ENCODE peak calls at places on chromosomes 13 and 19, in ten cellular contexts. J is HCT116, P is GM23248, L is PC-3, W is GM23338, Y is hepatocyte, T is OCI-LY7, S is SK-N-SH, O is Karpas-422, M is MM.1S. Z is an unnamed sample.

GRCh38 chr19:31658993-31659896 is 310.0 kb upstream of the TSHZ3 start:
- DNase-seq in J (no peak), P (no peak), L (no peak), W (no peak), Y (no peak), T (no peak), S (no peak), O (no peak), M (no peak), Z (no peak)

GRCh38 chr19:48967346-48968178 is 2.5 kb downstream of the FTL start:
- DNase-seq in J (no peak), P (peak; percentile 58), L (no peak), W (no peak), Y (peak; percentile 71), T (no peak), S (no peak), O (peak; percentile 92), M (no peak), Z (no peak)

GRCh38 chr13:67228909-67229308 is 1.2 kb downstream of the PCDH9 start:
- DNase-seq in J (no peak), P (peak; percentile 5), L (no peak), W (no peak), Y (no peak), T (peak; percentile 30), S (no peak), O (no peak), M (no peak), Z (no peak)

GRCh38 chr19:40033989-40034560 is 22.0 kb downstream of the ZNF780B start:
- DNase-seq in J (no peak), P (no peak), L (no peak), W (no peak), Y (no peak), T (no peak), S (no peak), O (no peak), M (no peak), Z (no peak)

GRCh38 chr13:31035162-31035951 is 102.9 kb downstream of the TEX26 start:
- DNase-seq in J (no peak), P (peak; percentile 60), L (no peak), W (no peak), Y (no peak), T (no peak), S (peak; percentile 62), O (no peak), M (no peak), Z (no peak)

GRCh38 chr19:49387936-49388372 is at the start of gene KASH5:
- DNase-seq in J (no peak), P (no peak), L (peak; percentile 42), W (peak; percentile 62), Y (no peak), T (peak; percentile 98), S (peak; percentile 87), O (no peak), M (peak; percentile 89), Z (peak; percentile 59)

GRCh38 chr19:50328257-50329145 is 676 bp downstream of the KCNC3 start:
- DNase-seq in J (no peak), P (peak; percentile 55), L (peak; percentile 39), W (peak; percentile 64), Y (peak; percentile 46), T (peak; percentile 65), S (peak; percentile 55), O (peak; percentile 82), M (no peak), Z (no peak)

GRCh38 chr19:3683866-3684816 is 16.1 kb downstream of the PIP5K1C start:
- DNase-seq in J (no peak), P (no peak), L (no peak), W (no peak), Y (no peak), T (no peak), S (no peak), O (no peak), M (no peak), Z (no peak)

GRCh38 chr19:42078058-42078457 is 2.1 kb downstream of the ZNF574 start:
- DNase-seq in J (no peak), P (no peak), L (no peak), W (no peak), Y (no peak), T (no peak), S (no peak), O (no peak), M (no peak), Z (no peak)

GRCh38 chr19:42075364-42075615 is 676 bp upstream of the ZNF574 start:
- DNase-seq in J (no peak), P (no peak), L (no peak), W (no peak), Y (no peak), T (no peak), S (no peak), O (no peak), M (no peak), Z (no peak)

GRCh38 chr19:42076375-42076944 is 494 bp downstream of the ZNF574 start:
- DNase-seq in J (no peak), P (no peak), L (peak; percentile 4), W (peak; percentile 65), Y (no peak), T (peak; percentile 65), S (no peak), O (peak; percentile 91), M (no peak), Z (no peak)

GRCh38 chr19:42075616-42076374 is at the start of gene ZNF574:
- DNase-seq in J (peak; percentile 99), P (peak; percentile 100), L (peak; percentile 98), W (peak; percentile 100), Y (peak; percentile 100), T (peak; percentile 100), S (peak; percentile 97), O (peak; percentile 100), M (peak; percentile 100), Z (peak; percentile 98)

DNA sequence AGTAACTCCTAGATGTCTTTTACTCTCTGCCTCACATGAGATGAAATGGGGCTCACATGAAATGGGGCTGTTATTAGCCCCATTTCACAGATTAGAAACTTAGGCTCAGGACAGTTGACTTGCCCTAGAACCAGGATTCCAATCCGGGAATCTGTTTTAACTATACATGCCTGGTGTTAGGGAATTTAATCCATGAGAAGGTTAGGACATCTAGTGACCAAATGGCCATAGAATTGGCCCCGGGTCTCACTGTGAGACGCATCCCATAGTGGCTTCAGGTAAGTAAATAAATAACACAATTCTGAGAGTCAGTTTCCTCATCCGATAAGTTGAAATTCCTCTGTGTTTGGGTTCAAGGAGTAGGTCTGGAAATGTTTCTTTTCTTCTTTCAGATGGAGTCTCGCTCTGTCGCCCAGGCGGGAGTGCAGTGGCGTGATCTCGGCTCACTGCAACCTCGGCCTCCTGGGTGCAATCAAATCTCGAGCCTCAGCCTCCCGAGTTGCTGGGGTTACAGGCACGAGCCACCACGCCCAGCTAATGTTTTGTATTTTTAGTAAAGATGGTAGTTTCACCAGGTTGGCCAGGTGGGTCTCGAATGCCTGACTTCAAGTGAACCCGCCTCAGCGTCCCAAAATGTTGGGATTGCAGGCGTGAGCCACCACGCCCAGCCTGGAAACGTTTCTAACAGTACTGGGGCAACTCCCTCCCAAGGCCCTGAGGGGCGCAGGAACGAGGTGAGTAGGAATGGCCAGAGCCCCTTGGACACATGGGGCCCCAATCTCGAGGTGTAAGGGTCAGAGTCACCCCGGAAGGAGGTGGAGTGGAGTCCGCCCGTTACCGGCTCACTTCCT is 1.2 kb upstream of the ZNF574 start:
- DNase-seq in J (no peak), P (peak; percentile 47), L (no peak), W (peak; percentile 50), Y (peak; percentile 34), T (peak; percentile 40), S (peak; percentile 59), O (peak; percentile 69), M (no peak), Z (peak; percentile 34)
- H3K9me2 ChIP-seq in J (no peaks in the 10 kb centered on the region), P (no peaks in the 10 kb centered on the region), L (no peaks in the 10 kb centered on the region), W (no peaks in the 10 kb centered on the region), Y (no peaks in the 10 kb centered on the region), T (no peaks in the 10 kb centered on the region), S (no peaks in the 10 kb centered on the region), O (no peaks in the 10 kb centered on the region), M (no peaks in the 10 kb centered on the region), Z (no peaks in the 10 kb centered on the region)

GRCh38 chr19:12794196-12794921 is 3.1 kb downstream of the JUNB start:
- DNase-seq in J (no peak), P (peak; percentile 43), L (peak; percentile 9), W (no peak), Y (no peak), T (no peak), S (no peak), O (peak; percentile 43), M (no peak), Z (no peak)

GRCh38 chr19:12797141-12797587 is 4.4 kb downstream of the PRDX2 start:
- DNase-seq in J (no peak), P (no peak), L (no peak), W (no peak), Y (no peak), T (no peak), S (no peak), O (peak; percentile 58), M (no peak), Z (no peak)

GRCh38 chr19:12793290-12794195 is 2.3 kb downstream of the JUNB start:
- DNase-seq in J (peak; percentile 91), P (peak; percentile 95), L (peak; percentile 99), W (peak; percentile 94), Y (peak; percentile 96), T (peak; percentile 91), S (peak; percentile 93), O (peak; percentile 96), M (peak; percentile 93), Z (peak; percentile 87)

GRCh38 chr19:12794936-12795335 is 3.6 kb downstream of the JUNB start:
- DNase-seq in J (no peak), P (no peak), L (no peak), W (no peak), Y (no peak), T (no peak), S (no peak), O (no peak), M (no peak), Z (no peak)

GRCh38 chr19:12796146-12797071 is 5.1 kb downstream of the JUNB start:
- DNase-seq in J (no peak), P (peak; percentile 85), L (peak; percentile 94), W (peak; percentile 96), Y (peak; percentile 90), T (peak; percentile 86), S (peak; percentile 77), O (peak; percentile 92), M (peak; percentile 67), Z (peak; percentile 69)
- H3K4me3 ChIP-seq in J (no peak overlapping the region), P (peak overlapping the region; percentile 25), L (no peak overlapping the region), W (peak overlapping the region; percentile 6), Y (no peak overlapping the region), T (no peak overlapping the region), S (no peak overlapping the region), O (no peak overlapping the region), M (no peak overlapping the region), Z (peak overlapping the region; percentile 33)

GRCh38 chr19:46977548-46977947 is 42.1 kb upstream of the NPAS1 start:
- DNase-seq in J (no peak), P (peak; percentile 35), L (no peak), W (no peak), Y (no peak), T (no peak), S (peak; percentile 64), O (no peak), M (no peak), Z (no peak)

GRCh38 chr19:46975011-46975917 is 44.4 kb upstream of the NPAS1 start:
- DNase-seq in J (no peak), P (no peak), L (no peak), W (no peak), Y (no peak), T (no peak), S (no peak), O (no peak), M (no peak), Z (no peak)

GRCh38 chr19:46974181-46974580 is 45.5 kb upstream of the NPAS1 start:
- DNase-seq in J (no peak), P (no peak), L (no peak), W (no peak), Y (no peak), T (no peak), S (no peak), O (no peak), M (no peak), Z (no peak)

GRCh38 chr19:46976845-46977320 is 42.8 kb upstream of the NPAS1 start:
- DNase-seq in J (no peak), P (peak; percentile 86), L (no peak), W (peak; percentile 70), Y (peak; percentile 62), T (no peak), S (peak; percentile 57), O (no peak), M (no peak), Z (no peak)

GRCh38 chr19:46975918-46976782 is 43.5 kb upstream of the NPAS1 start:
- DNase-seq in J (peak; percentile 3), P (peak; percentile 98), L (peak; percentile 51), W (peak; percentile 82), Y (peak; percentile 76), T (no peak), S (peak; percentile 69), O (no peak), M (no peak), Z (peak; percentile 85)
- H3K9me2 ChIP-seq in J (no peaks in the 10 kb centered on the region), P (no peaks in the 10 kb centered on the region), L (no peaks in the 10 kb centered on the region), W (no peaks in the 10 kb centered on the region), Y (no peaks in the 10 kb centered on the region), T (no peaks in the 10 kb centered on the region), S (no peaks in the 10 kb centered on the region), O (no peaks in the 10 kb centered on the region), M (no peaks in the 10 kb centered on the region), Z (no peaks in the 10 kb centered on the region)

DNA sequence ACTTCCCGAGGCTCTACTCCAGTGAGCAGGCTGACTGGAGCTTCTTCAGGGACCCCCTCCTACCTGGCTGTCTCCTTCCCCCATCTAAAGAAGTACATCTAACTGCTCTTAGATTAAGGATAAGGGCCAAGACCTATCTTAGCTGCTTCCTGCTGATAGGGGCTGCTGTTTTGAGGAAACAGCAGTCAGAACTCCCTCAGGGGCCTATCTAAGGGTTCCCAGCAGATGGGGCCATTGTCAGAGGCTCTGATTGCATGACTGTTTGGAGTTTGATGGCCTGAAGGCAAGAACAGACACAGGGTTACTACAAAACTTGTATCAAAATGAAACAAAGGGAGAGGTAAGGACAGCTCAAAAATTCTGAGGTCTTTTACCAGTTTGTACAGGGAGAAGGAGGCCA is 2636.9 kb upstream of the PCDH20 start:
- DNase-seq in J (no peak), P (no peak), L (no peak), W (no peak), Y (no peak), T (no peak), S (no peak), O (peak; percentile 53), M (no peak), Z (no peak)
- H3K4me3 ChIP-seq in J (no peak overlapping the region), P (no peak overlapping the region), L (no peak overlapping the region), W (no peak overlapping the region), Y (no peak overlapping the region), T (no peak overlapping the region), S (no peak overlapping the region), O (no peak overlapping the region), M (no peak overlapping the region), Z (no peak overlapping the region)

Z was measured in PC-9.